ENCODE peak calls at places on chromosomes 12 and 14, in five cellular contexts. Z is neural crest cell, N is heart left ventricle, E is WERI-Rb-1, L is pancreas. B is an unnamed sample.

GRCh38 chr12:48881652-48882324 is 16.1 kb upstream of the RND1 start:
- DNase-seq in Z (no peak), N (no peak), E (no peak), L (no peak), B (no peak)

GRCh38 chr12:21656931-21657335 is 709 bp downstream of the LDHB start:
- DNase-seq in Z (peak), N (peak), E (peak), L (no peak), B (no peak)

GRCh38 chr12:124231980-124232653 is 62.8 kb upstream of the RFLNA start:
- DNase-seq in Z (no peak), N (no peak), E (peak), L (no peak), B (no peak)

GRCh38 chr12:232731-233614 is 19.0 kb upstream of the SLC6A12 start:
- DNase-seq in Z (no peak), N (no peak), E (peak), L (no peak), B (no peak)

GRCh38 chr12:1920971-1921370 is 2.5 kb upstream of the CACNA2D4 start:
- DNase-seq in Z (no peak), N (no peak), E (no peak), L (no peak), B (no peak)

GRCh38 chr14:94768521-94769412 is 1.1 kb downstream of the GSC start:
- DNase-seq in Z (peak), N (no peak), E (peak), L (peak), B (no peak)

GRCh38 chr14:95211721-95212504 is 54.6 kb upstream of the DICER1 start:
- DNase-seq in Z (no peak), N (no peak), E (no peak), L (peak), B (no peak)

GRCh38 chr12:95216704-95217376 is 427 bp downstream of the FGD6 start:
- DNase-seq in Z (no peak), N (no peak), E (no peak), L (no peak), B (no peak)

GRCh38 chr12:3328571-3328970 is 162.4 kb upstream of the PRMT8 start:
- DNase-seq in Z (no peak), N (no peak), E (no peak), L (no peak), B (no peak)

GRCh38 chr12:12716151-12716844 is 870 bp upstream of the CDKN1B start:
- DNase-seq in Z (no peak), N (peak), E (no peak), L (no peak), B (no peak)

GRCh38 chr12:76031414-76032042 is at the start of gene PHLDA1:
- DNase-seq in Z (peak), N (peak), E (peak), L (peak), B (peak)

GRCh38 chr14:64110832-64111231 is 183.3 kb downstream of the ESR2 start:
- DNase-seq in Z (no peak), N (no peak), E (no peak), L (no peak), B (no peak)

GRCh38 chr14:96602186-96602585 is 100.0 kb downstream of the PAPOLA start:
- DNase-seq in Z (no peak), N (no peak), E (no peak), L (no peak), B (no peak)

GRCh38 chr12:94101902-94102660 is 46.3 kb upstream of the PLXNC1 start:
- DNase-seq in Z (peak), N (peak), E (peak), L (peak), B (peak)

GRCh38 chr12:88810806-88811205 is 230.5 kb upstream of the KITLG start:
- DNase-seq in Z (no peak), N (no peak), E (no peak), L (no peak), B (no peak)

GRCh38 chr12:14955876-14956811 is 5.3 kb downstream of the ARHGDIB start:
- DNase-seq in Z (no peak), N (no peak), E (peak), L (no peak), B (no peak)

GRCh38 chr12:9910716-9911421 is 21.3 kb downstream of the CLEC2A start:
- DNase-seq in Z (no peak), N (no peak), E (no peak), L (no peak), B (no peak)

GRCh38 chr12:23949212-23950010 is at the start of gene SOX5:
- DNase-seq in Z (peak), N (peak), E (peak), L (peak), B (no peak)

GRCh38 chr12:132620893-132621656 is 2.5 kb downstream of the P2RX2 start:
- DNase-seq in Z (no peak), N (no peak), E (no peak), L (peak), B (no peak)

GRCh38 chr14:32576088-32576795 is 247.1 kb downstream of the AKAP6 start:
- DNase-seq in Z (peak), N (peak), E (peak), L (no peak), B (no peak)

GRCh38 chr14:96808619-96809405 is 11.6 kb downstream of the VRK1 start:
- DNase-seq in Z (no peak), N (no peak), E (no peak), L (no peak), B (no peak)

GRCh38 chr14:84825481-84825880 is 704.5 kb upstream of the FLRT2 start:
- DNase-seq in Z (no peak), N (no peak), E (no peak), L (no peak), B (no peak)

GRCh38 chr14:26486922-26487321 is 110.9 kb downstream of the NOVA1 start:
- DNase-seq in Z (no peak), N (no peak), E (no peak), L (no peak), B (no peak)

GRCh38 chr14:62451221-62451620 is 594.0 kb downstream of the KCNH5 start:
- DNase-seq in Z (no peak), N (no peak), E (no peak), L (no peak), B (no peak)

GRCh38 chr14:100827140-100827517 is 1.2 kb downstream of the MEG3 start:
- DNase-seq in Z (no peak), N (no peak), E (peak), L (no peak), B (no peak)
- TF ChIP-seq CTCF in Z (no peak), N (peak), E (peak), L (no peak), B (no peak)

DNA sequence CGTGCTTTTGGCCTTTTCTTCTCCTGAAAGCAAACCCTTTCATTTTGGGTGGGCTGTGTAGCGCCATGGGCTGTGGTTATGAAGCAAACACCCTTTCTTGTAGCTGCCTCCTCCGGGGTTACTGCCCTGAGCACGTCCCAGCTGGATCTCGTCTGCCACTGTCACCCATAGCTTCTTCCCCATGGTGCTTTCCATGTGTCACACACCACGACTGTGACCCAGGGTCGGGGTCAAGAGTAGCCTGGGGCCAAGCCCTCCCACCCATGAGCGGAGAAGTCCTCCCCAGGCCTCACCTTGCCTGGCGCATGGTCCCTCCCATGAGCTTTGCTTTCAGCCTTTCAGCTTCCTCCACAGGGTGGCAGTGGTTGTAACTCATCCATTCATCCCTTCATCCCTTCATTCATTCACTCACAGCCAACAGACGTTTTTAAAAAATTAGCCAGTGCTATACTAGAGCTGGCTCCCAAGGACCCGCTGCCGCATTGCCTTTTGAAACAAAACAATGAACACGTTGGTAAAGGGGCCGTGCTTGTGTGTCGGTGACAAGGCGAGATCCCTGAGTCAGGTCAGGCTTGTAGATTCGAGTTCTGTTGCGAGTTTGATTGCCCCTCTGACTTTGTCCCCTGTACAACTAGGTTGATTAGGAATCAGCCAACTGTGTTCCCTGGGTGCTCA is 29.5 kb downstream of the MEG3 start:
- DNase-seq in Z (no peak), N (no peak), E (no peak), L (no peak), B (no peak)
- TF ChIP-seq CTCF in Z (no peak), N (no peak), E (no peak), L (no peak), B (no peak)

GRCh38 chr12:109959411-109960093 is 36.6 kb downstream of the GIT2 start:
- DNase-seq in Z (no peak), N (no peak), E (no peak), L (no peak), B (no peak)
- TF ChIP-seq CTCF in Z (no peak), N (no peak), E (no peak), L (no peak), B (no peak)

GRCh38 chr14:66379116-66379515 is 107.1 kb upstream of the CCDC196 start:
- DNase-seq in Z (no peak), N (peak), E (no peak), L (peak), B (no peak)
- TF ChIP-seq CTCF in Z (no peak), N (no peak), E (no peak), L (no peak), B (no peak)

GRCh38 chr14:69999246-69999645 is 120.0 kb downstream of the SMOC1 start:
- DNase-seq in Z (no peak), N (no peak), E (no peak), L (peak), B (no peak)

GRCh38 chr14:69996197-69996596 is 117.0 kb downstream of the SMOC1 start:
- DNase-seq in Z (no peak), N (no peak), E (no peak), L (no peak), B (no peak)

GRCh38 chr14:70000601-70001000 is 121.4 kb downstream of the SMOC1 start:
- DNase-seq in Z (no peak), N (no peak), E (no peak), L (no peak), B (no peak)

GRCh38 chr14:69994002-69994401 is 114.8 kb downstream of the SMOC1 start:
- DNase-seq in Z (no peak), N (no peak), E (no peak), L (no peak), B (no peak)

GRCh38 chr14:69997849-69998248 is 118.6 kb downstream of the SMOC1 start:
- DNase-seq in Z (no peak), N (no peak), E (no peak), L (no peak), B (no peak)
- TF ChIP-seq CTCF in Z (no peak), N (no peak), E (no peak), L (no peak), B (no peak)

GRCh38 chr14:55845963-55846851 is 266.2 kb downstream of the KTN1 start:
- DNase-seq in Z (no peak), N (no peak), E (no peak), L (no peak), B (no peak)

GRCh38 chr14:55840821-55841220 is 260.8 kb downstream of the KTN1 start:
- DNase-seq in Z (no peak), N (no peak), E (no peak), L (no peak), B (no peak)

GRCh38 chr14:55841625-55842024 is 261.6 kb downstream of the KTN1 start:
- DNase-seq in Z (no peak), N (no peak), E (no peak), L (no peak), B (no peak)

GRCh38 chr14:55846852-55847471 is 267.0 kb downstream of the KTN1 start:
- DNase-seq in Z (no peak), N (no peak), E (no peak), L (no peak), B (no peak)

DNA sequence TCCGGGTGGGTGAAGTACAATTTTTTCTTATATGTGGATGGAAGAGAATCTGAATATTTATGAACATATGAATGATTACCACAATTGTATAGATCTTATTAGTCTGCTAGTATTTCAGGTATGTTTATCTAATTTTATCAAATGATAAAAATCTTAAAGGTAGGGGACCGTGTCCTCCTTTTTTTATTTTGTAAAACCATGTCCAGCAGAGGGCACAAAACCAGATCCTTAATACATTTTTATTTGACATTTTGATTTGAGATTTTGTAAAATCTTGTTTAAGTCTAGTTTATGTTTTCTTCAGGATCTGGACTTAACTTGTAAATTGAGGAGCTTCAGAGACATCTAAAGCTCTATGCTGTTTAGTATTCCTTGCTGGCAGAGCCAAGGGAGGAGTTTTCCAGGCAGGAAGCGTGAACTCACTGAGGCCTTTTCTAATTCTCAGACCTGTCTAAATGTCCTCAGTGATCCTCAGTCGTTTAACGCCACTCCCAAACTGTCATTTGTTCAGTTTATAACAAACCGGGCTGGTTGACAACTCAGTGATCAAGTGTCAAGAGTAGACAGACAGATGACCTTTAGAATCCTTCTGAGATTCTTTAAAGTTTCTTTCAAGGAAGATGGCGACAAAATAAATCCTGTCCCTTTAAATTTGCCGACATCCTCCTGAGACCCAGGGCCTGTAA is 263.9 kb downstream of the KTN1 start:
- DNase-seq in Z (no peak), N (no peak), E (no peak), L (no peak), B (no peak)
- TF ChIP-seq CTCF in Z (peak), N (no peak), E (no peak), L (no peak), B (no peak)

B was measured in activated B cell treated with CpG ODN at 0.5 μM for 24 hours.